ENCODE peak calls at places on chromosomes 11 and 22, in four cellular contexts. G is non-pigmented ciliary epithelial cell, A is upper lobe of right lung, Z is C1 segment of cervical spinal cord. M is an unnamed sample.

GRCh38 chr11:117525866-117526265 is 198.2 kb downstream of the CEP164 start:
- DNase-seq in G (no peak), A (no peak), Z (no peak), M (no peak)

GRCh38 chr11:106493751-106494150 is 416.3 kb downstream of the AASDHPPT start:
- DNase-seq in G (no peak), Z (no peak), A (no peak), M (no peak)

GRCh38 chr11:65565624-65566453 is 4.4 kb upstream of the ZNRD2 start:
- DNase-seq in Z (no peak), G (no peak), A (no peak), M (no peak)

GRCh38 chr11:13465909-13466371 is 2.9 kb upstream of the BTBD10 start:
- DNase-seq in A (no peak), Z (no peak), G (no peak), M (no peak)

GRCh38 chr11:83002522-83002921 is 69.2 kb downstream of the RAB30 start:
- DNase-seq in G (no peak), A (no peak), Z (no peak), M (no peak)

GRCh38 chr11:69661413-69661715 is 13.8 kb downstream of the LTO1 start:
- DNase-seq in G (no peak), A (no peak), Z (no peak), M (no peak)

GRCh38 chr22:37930270-37930951 is 23.0 kb downstream of the C22orf23 start:
- DNase-seq in A (no peak), Z (no peak), G (no peak), M (no peak)

GRCh38 chr11:11611381-11611780 is 10.4 kb downstream of the GALNT18 start:
- DNase-seq in G (no peak), Z (no peak), A (no peak), M (no peak)

GRCh38 chr11:105824494-105825013 is 197.5 kb downstream of the MSANTD4 start:
- DNase-seq in A (no peak), Z (no peak), G (no peak), M (no peak)